ENCODE peak calls at places on chromosome 20, in eight cellular contexts. T, H, S, Q, K, U, L and M are unnamed samples.

GRCh38 chr20:59560588-59561227 is 43.6 kb upstream of the PHACTR3 start:
- DNase-seq in K (no peak), T (peak; percentile 48), U (no peak), Q (no peak), H (peak; percentile 63), L (no peak), S (no peak), M (no peak)

GRCh38 chr20:35305682-35306556 is 13.7 kb upstream of the FAM83C start:
- DNase-seq in H (no peak), L (no peak), S (no peak), K (peak; percentile 63), Q (no peak), T (peak; percentile 94), U (no peak), M (no peak)

GRCh38 chr20:63656451-63656850 is 1.7 kb upstream of the RTEL1 start:
- DNase-seq in K (no peak), Q (no peak), U (no peak), L (no peak), T (no peak), S (no peak), H (no peak), M (no peak)

GRCh38 chr20:58841539-58842264 is 9.0 kb downstream of the GNAS-AS1 start:
- DNase-seq in K (no peak), U (no peak), H (no peak), Q (no peak), L (no peak), S (no peak), T (no peak), M (no peak)

GRCh38 chr20:1824834-1825233 is 70.4 kb upstream of the SIRPA start:
- DNase-seq in L (no peak), S (no peak), H (no peak), U (no peak), K (no peak), Q (no peak), T (no peak), M (no peak)

GRCh38 chr20:11919571-11919970 is 1.9 kb downstream of the BTBD3 start:
- DNase-seq in L (no peak), Q (no peak), T (no peak), U (no peak), K (no peak), S (no peak), H (no peak), M (no peak)

GRCh38 chr20:40638414-40638813 is 50.6 kb downstream of the MAFB start:
- DNase-seq in H (no peak), S (no peak), Q (no peak), U (no peak), K (no peak), L (no peak), T (no peak), M (no peak)

GRCh38 chr20:59933296-59933848 is at the start of gene SYCP2:
- DNase-seq in L (peak; percentile 67), Q (no peak), K (peak; percentile 78), H (peak; percentile 91), U (peak; percentile 74), S (no peak), T (peak; percentile 7), M (no peak)

GRCh38 chr20:6708010-6708409 is 59.5 kb upstream of the BMP2 start:
- DNase-seq in H (no peak), Q (no peak), L (peak; percentile 65), S (no peak), K (peak; percentile 88), U (peak; percentile 73), T (peak; percentile 72), M (no peak)

DNA sequence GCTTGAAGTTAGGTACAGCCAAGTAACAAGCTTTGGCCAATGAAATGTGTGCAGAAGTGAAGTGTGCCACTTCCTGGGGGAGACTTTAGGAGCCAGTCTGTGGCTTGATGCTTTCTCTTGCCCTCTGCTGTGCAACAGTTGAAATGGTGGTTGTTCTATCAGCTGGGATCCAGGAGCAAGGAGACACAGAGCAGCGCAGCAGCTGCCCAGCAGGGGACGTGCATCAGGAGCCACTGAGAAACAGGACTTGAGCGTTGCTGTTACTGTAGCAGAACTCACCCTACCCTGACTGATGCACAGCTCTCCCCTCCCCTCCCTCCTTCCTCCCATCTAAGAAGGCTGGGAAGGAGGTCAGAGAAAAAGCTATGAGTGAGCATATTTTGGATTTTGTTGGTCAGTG is 18.9 kb upstream of the CCN5 start:
- DNase-seq in Q (no peak), T (no peak), S (no peak), H (no peak), K (no peak), U (no peak), L (no peak), M (no peak)
- TF ChIP-seq CTCF in Q (no peak), T (no peak), S (peak; percentile 16), H (no peak), K (no peak), U (no peak), L (no peak), M (no peak)

GRCh38 chr20:57109151-57109953 is 157.1 kb downstream of the BMP7 start:
- DNase-seq in Q (no peak), U (no peak), L (no peak), T (peak; percentile 70), H (no peak), K (no peak), S (no peak), M (no peak)

GRCh38 chr20:57108218-57108617 is 158.2 kb downstream of the BMP7 start:
- DNase-seq in T (no peak), S (no peak), L (no peak), Q (no peak), U (no peak), K (no peak), H (no peak), M (no peak)

GRCh38 chr20:57107208-57107607 is 159.2 kb downstream of the BMP7 start:
- DNase-seq in S (no peak), Q (no peak), K (no peak), L (no peak), H (no peak), U (no peak), T (no peak), M (no peak)

GRCh38 chr20:57106692-57107091 is 159.7 kb downstream of the BMP7 start:
- DNase-seq in H (no peak), T (no peak), Q (no peak), U (no peak), K (no peak), L (no peak), S (no peak), M (no peak)

DNA sequence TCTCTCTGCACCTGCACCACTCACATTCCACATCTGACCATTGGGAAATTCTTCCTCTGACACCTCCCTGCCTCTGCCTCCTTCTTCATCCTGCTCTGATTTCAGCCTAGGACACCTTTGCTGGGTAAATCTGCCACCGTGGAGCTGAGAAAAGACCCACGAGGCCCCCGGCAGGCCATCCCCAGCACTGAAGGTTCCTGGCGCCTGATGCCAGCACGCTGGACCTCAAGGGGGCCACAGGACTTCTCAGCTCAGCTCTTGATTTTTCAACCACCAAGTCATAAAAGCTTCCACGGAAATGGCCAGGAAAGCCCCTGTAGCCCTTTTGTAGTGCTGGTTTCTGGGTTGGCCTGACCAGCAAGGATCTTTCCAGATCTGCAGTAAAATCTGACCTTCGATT is 157.7 kb downstream of the BMP7 start:
- DNase-seq in H (no peak), S (no peak), K (no peak), Q (no peak), L (no peak), U (no peak), T (no peak), M (no peak)
- TF ChIP-seq CTCF in H (no peak), S (no peak), K (no peak), Q (no peak), L (no peak), U (no peak), T (no peak), M (no peak)

GRCh38 chr20:8260837-8261241 is 128.8 kb downstream of the PLCB1 start:
- DNase-seq in Q (no peak), S (no peak), K (no peak), T (no peak), U (peak; percentile 45), H (no peak), L (peak; percentile 25), M (no peak)

GRCh38 chr20:8267009-8267408 is 134.9 kb downstream of the PLCB1 start:
- DNase-seq in H (no peak), T (no peak), Q (no peak), U (no peak), L (no peak), K (no peak), S (no peak), M (no peak)

GRCh38 chr20:8265588-8265987 is 133.5 kb downstream of the PLCB1 start:
- DNase-seq in K (no peak), U (no peak), Q (no peak), T (no peak), H (no peak), L (no peak), S (no peak), M (no peak)
- TF ChIP-seq CTCF in K (no peak), U (no peak), Q (no peak), T (no peak), H (no peak), L (no peak), S (no peak), M (no peak)

GRCh38 chr20:62133864-62134263 is 9.3 kb downstream of the PSMA7 start:
- DNase-seq in Q (no peak), T (no peak), H (no peak), S (no peak), K (no peak), L (no peak), U (no peak), M (no peak)
- TF ChIP-seq CTCF in Q (no peak), T (no peak), H (no peak), S (no peak), K (no peak), L (peak; percentile 45), U (no peak), M (no peak)

DNA sequence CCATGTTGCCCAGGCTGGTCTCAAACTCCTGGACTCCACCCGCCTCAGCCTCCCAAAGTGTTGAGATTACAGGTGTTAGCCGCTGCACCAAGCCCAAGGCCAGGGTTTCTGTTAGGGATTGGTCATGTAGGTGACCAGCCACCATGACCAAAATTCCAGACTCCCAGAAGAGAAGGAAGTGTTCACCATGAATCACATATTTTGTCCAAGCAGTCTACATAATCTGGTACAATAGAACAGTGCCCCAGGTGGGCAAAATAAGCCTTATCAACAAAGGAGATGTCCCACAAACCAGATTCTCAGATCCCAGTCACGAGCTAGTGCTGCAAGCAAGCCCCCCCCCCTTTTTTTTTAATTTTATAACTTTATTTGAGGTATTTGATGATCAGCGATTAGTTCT is 20.0 kb downstream of the ZNF341 start:
- DNase-seq in S (no peak), H (no peak), K (no peak), T (no peak), L (no peak), Q (no peak), U (no peak), M (no peak)
- TF ChIP-seq CTCF in S (no peak), H (no peak), K (no peak), T (no peak), L (no peak), Q (no peak), U (no peak), M (no peak)